ENCODE peak calls at places on chromosome 22, in nine cellular contexts. Q is tibial artery; S is right atrium auricular region; X is GM23338; L is CD8-positive, alpha-beta memory T cell; G is IMR-90; H is uterus; Y is OCI-LY7; J is spleen. B is an unnamed sample.

GRCh38 chr22:39332441-39333064 is 13.1 kb upstream of the RPL3 start:
- DNase-seq in Q (no peak), S (no peak), X (no peak), L (no peak), G (no peak), H (no peak), Y (no peak), J (no peak), B (no peak)

GRCh38 chr22:21064917-21065864 is 19.4 kb downstream of the LRRC74B start:
- DNase-seq in Q (no peak), S (no peak), X (no peak), L (no peak), G (no peak), H (no peak), Y (no peak), J (no peak), B (no peak)

GRCh38 chr22:35299717-35300497 is at the start of gene TOM1:
- DNase-seq in Q (peak; percentile 98), S (peak; percentile 98), X (peak; percentile 99), L (peak; percentile 98), G (peak; percentile 99), H (peak; percentile 96), Y (peak; percentile 99), J (peak; percentile 99), B (peak; percentile 97)

GRCh38 chr22:31104869-31105268 is 2.5 kb downstream of the SELENOM start:
- DNase-seq in Q (peak; percentile 79), S (no peak), X (peak; percentile 93), L (peak; percentile 9), G (no peak), H (peak; percentile 72), Y (no peak), J (peak; percentile 69), B (no peak)

GRCh38 chr22:19043111-19044085 is 78.8 kb downstream of the DGCR2 start:
- DNase-seq in Q (peak; percentile 50), S (no peak), X (no peak), L (no peak), G (peak; percentile 15), H (no peak), Y (no peak), J (peak; percentile 32), B (no peak)

GRCh38 chr22:35552186-35552842 is 11.7 kb downstream of the RASD2 start:
- DNase-seq in Q (no peak), S (no peak), X (peak; percentile 86), L (peak; percentile 70), G (no peak), H (no peak), Y (peak; percentile 94), J (peak; percentile 80), B (no peak)

GRCh38 chr22:21642584-21643448 is 714 bp downstream of the SDF2L1 start:
- DNase-seq in Q (no peak), S (no peak), X (peak; percentile 94), L (peak; percentile 52), G (peak; percentile 44), H (no peak), Y (peak; percentile 84), J (peak; percentile 87), B (peak; percentile 51)

GRCh38 chr22:20430641-20431519 is 6.7 kb downstream of the SCARF2 start:
- DNase-seq in Q (peak; percentile 67), S (peak; percentile 56), X (peak; percentile 87), L (peak; percentile 56), G (no peak), H (no peak), Y (no peak), J (peak; percentile 89), B (no peak)

GRCh38 chr22:35567794-35568193 is 27.2 kb downstream of the RASD2 start:
- DNase-seq in Q (no peak), S (no peak), X (no peak), L (no peak), G (no peak), H (no peak), Y (no peak), J (no peak), B (no peak)

GRCh38 chr22:16601437-16602223 is 9.0 kb upstream of the CCT8L2 start:
- DNase-seq in Q (no peak), S (no peak), X (peak; percentile 17), L (no peak), G (no peak), H (no peak), Y (no peak), J (peak; percentile 76), B (no peak)

GRCh38 chr22:19674929-19675253 is 39.4 kb upstream of the SEPTIN5 start:
- DNase-seq in Q (no peak), S (peak; percentile 26), X (no peak), L (no peak), G (no peak), H (no peak), Y (no peak), J (no peak), B (no peak)

GRCh38 chr22:29799217-29799680 is 32.1 kb downstream of the UQCR10 start:
- DNase-seq in Q (peak; percentile 96), S (peak; percentile 96), X (no peak), L (no peak), G (peak; percentile 94), H (peak; percentile 91), Y (no peak), J (peak; percentile 90), B (peak; percentile 95)

GRCh38 chr22:30397656-30398635 is 1.1 kb downstream of the SEC14L2 start:
- DNase-seq in Q (no peak), S (no peak), X (no peak), L (no peak), G (no peak), H (no peak), Y (no peak), J (no peak), B (no peak)

GRCh38 chr22:31637375-31637937 is 24.6 kb downstream of the PISD start:
- DNase-seq in Q (no peak), S (no peak), X (peak; percentile 37), L (no peak), G (no peak), H (no peak), Y (peak; percentile 53), J (peak; percentile 94), B (no peak)

GRCh38 chr22:17980638-17981051 is 43.7 kb downstream of the MICAL3 start:
- DNase-seq in Q (no peak), S (no peak), X (no peak), L (peak; percentile 29), G (peak; percentile 48), H (no peak), Y (peak; percentile 75), J (peak; percentile 88), B (no peak)
- H3K27ac ChIP-seq in Q (no peak overlapping the region), S (peak overlapping the region; percentile 61), X (no peak overlapping the region), L (no peak overlapping the region), G (peak overlapping the region; percentile 6), H (peak overlapping the region; percentile 37), Y (peak overlapping the region; percentile 64), J (no peak overlapping the region), B (peak overlapping the region; percentile 21)

DNA sequence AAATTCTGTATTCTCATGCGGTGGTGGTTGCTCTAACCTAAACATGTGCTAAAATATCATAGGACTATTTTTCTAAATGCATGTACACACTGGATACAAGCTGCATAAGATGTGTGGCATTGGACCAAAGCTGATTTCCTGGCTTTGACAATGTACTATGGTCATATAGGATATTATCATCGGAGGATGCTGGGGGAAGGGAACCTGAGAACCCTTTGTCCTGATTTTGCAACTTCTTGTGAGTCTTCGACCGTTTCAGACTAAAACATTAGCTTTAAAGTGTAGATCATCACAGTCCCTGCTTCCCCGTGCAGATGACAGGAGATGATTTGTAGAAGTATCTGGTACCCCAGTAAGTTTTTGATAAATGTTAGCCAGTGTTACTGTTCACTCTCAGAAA is 554.7 kb downstream of the MIAT start:
- DNase-seq in Q (no peak), S (no peak), X (no peak), L (no peak), G (no peak), H (no peak), Y (no peak), J (no peak), B (no peak)
- H3K4me3 ChIP-seq in Q (no peak overlapping the region), S (no peak overlapping the region), X (no peak overlapping the region), L (no peak overlapping the region), G (no peak overlapping the region), H (no peak overlapping the region), Y (no peak overlapping the region), J (no peak overlapping the region), B (no peak overlapping the region)

GRCh38 chr22:46149998-46150549 is at the start of gene PPARA:
- DNase-seq in Q (peak; percentile 95), S (peak; percentile 82), X (peak; percentile 75), L (peak; percentile 81), G (peak; percentile 60), H (peak; percentile 86), Y (peak; percentile 83), J (peak; percentile 98), B (peak; percentile 88)

GRCh38 chr22:46148885-46149492 is 1.3 kb upstream of the PPARA start:
- DNase-seq in Q (no peak), S (no peak), X (no peak), L (peak; percentile 26), G (no peak), H (no peak), Y (no peak), J (no peak), B (no peak)

GRCh38 chr22:46148336-46148735 is 2.0 kb upstream of the PPARA start:
- DNase-seq in Q (no peak), S (no peak), X (no peak), L (no peak), G (no peak), H (no peak), Y (no peak), J (no peak), B (no peak)

GRCh38 chr22:46150615-46151423 is 493 bp downstream of the PPARA start:
- DNase-seq in Q (peak; percentile 73), S (no peak), X (peak; percentile 39), L (peak; percentile 56), G (no peak), H (no peak), Y (peak; percentile 13), J (peak; percentile 90), B (no peak)

DNA sequence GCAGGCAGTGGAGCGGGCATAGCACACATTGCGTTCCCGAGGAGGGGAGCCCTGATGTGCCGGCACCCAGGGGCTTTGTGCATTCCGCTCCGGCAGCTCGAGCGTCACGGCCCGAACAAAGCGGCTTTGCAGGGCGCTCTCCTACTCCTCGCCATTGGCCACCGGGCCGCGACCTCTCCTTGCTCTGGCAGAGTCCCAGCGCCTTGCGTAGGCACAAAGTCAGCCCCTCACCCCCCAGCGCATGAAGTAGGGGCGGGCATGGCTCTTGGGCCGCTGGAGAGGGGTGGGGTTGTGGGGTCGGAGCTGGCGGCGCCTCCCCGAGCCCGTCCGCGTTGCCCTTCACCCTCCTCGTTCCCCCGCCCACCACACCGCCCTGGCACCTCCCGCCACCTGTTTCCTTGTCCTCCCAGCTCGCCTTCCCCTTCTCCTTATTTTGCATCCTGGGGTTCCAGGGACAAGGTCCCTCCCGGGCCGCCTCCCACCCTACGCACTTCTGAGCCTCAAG is 781 bp upstream of the PPARA start:
- DNase-seq in Q (peak; percentile 89), S (no peak), X (peak; percentile 75), L (no peak), G (no peak), H (peak; percentile 53), Y (peak; percentile 10), J (peak; percentile 89), B (peak; percentile 67)
- H3K27ac ChIP-seq in Q (peak overlapping the region; percentile 98), S (peak overlapping the region; percentile 99), X (no peak overlapping the region), L (peak overlapping the region; percentile 67), G (no peak overlapping the region), H (peak overlapping the region; percentile 90), Y (no peak overlapping the region), J (peak overlapping the region; percentile 63), B (peak overlapping the region; percentile 91)

DNA sequence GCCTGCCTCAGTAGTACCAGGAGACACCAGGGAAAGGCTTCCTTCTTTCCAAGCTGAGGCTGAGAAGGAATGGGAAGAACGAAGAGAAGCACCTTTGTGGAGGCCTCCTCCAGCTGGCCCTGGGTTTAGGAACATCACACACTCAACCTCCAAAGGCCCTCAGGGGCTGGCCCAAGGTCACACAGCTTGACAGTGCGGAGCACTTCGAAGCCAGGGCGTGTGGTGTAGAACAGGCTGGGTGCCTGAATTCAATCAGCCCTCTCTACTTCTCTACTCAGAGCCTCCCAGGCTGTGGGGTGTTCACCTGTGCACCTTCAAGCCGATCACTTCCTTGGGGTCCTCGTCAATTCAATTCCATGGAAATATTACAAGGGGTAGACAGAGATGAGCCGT is 719 bp upstream of the CSDC2 start:
- DNase-seq in Q (no peak), S (no peak), X (no peak), L (no peak), G (no peak), H (no peak), Y (no peak), J (no peak), B (no peak)
- H3K4me3 ChIP-seq in Q (peak overlapping the region; percentile 73), S (peak overlapping the region; percentile 61), X (no peak overlapping the region), L (no peak overlapping the region), G (peak overlapping the region; percentile 16), H (peak overlapping the region; percentile 60), Y (no peak overlapping the region), J (no peak overlapping the region), B (no peak overlapping the region)